ENCODE peak calls at places on chromosome 3, in eight cellular contexts. J is NCI-H774; M is hippocampal formation; Z is activated T-helper 1 cell treated with anti-CD3 and anti-CD28 coated beads, Interleukin-2, amount 50 U/mL, for 16 hours; N is neuronal stem cell; T is stimulated activated CD8-positive, alpha-beta memory T cell treated with anti-CD3 and anti-CD28 coated beads, Interleukin-12 subunit alpha, Interleukin-12 subunit beta, amount 100 ng/mL, for 1 hour; S is astrocyte of the hippocampus; A is CD8-positive, alpha-beta memory T cell. I is an unnamed sample.

GRCh38 chr3:37456270-37456708 is 281.9 kb upstream of the LRRFIP2 start:
- DNase-seq in J (no peak), M (no peak), Z (no peak), N (no peak), T (no peak), S (no peak), A (no peak), I (peak)

GRCh38 chr3:72162649-72163184 is 377.8 kb upstream of the PROK2 start:
- DNase-seq in J (no peak), M (no peak), Z (no peak), N (no peak), T (no peak), S (no peak), A (no peak), I (no peak)

GRCh38 chr3:14853280-14853956 is 34.7 kb downstream of the FGD5 start:
- DNase-seq in J (no peak), M (no peak), Z (no peak), N (no peak), T (no peak), S (no peak), A (no peak), I (no peak)

GRCh38 chr3:194855025-194855391 is 169.3 kb downstream of the FAM43A start:
- DNase-seq in J (no peak), M (no peak), Z (no peak), N (no peak), T (no peak), S (no peak), A (no peak), I (no peak)

GRCh38 chr3:23781871-23782270 is 23.9 kb upstream of the UBE2E1 start:
- DNase-seq in J (no peak), M (no peak), Z (no peak), N (no peak), T (no peak), S (no peak), A (no peak), I (no peak)

GRCh38 chr3:101146946-101147345 is 153.7 kb upstream of the ABI3BP start:
- DNase-seq in J (no peak), M (no peak), Z (no peak), N (no peak), T (no peak), S (no peak), A (no peak), I (no peak)

GRCh38 chr3:149339931-149340309 is 6.5 kb upstream of the TM4SF18 start:
- DNase-seq in J (peak), M (no peak), Z (no peak), N (no peak), T (no peak), S (peak), A (no peak), I (peak)

GRCh38 chr3:44359146-44359751 is 20.7 kb downstream of the TCAIM start:
- DNase-seq in J (no peak), M (no peak), Z (no peak), N (peak), T (no peak), S (no peak), A (no peak), I (no peak)

GRCh38 chr3:179526989-179527391 is 35.7 kb upstream of the ACTL6A start:
- DNase-seq in J (peak), M (peak), Z (no peak), N (peak), T (no peak), S (peak), A (no peak), I (no peak)

GRCh38 chr3:149784064-149784704 is 8.2 kb downstream of the ANKUB1 start:
- DNase-seq in J (no peak), M (no peak), Z (no peak), N (no peak), T (no peak), S (peak), A (no peak), I (no peak)

GRCh38 chr3:72265250-72265649 is 480.3 kb upstream of the PROK2 start:
- DNase-seq in J (no peak), M (no peak), Z (no peak), N (no peak), T (no peak), S (peak), A (no peak), I (no peak)

GRCh38 chr3:123652346-123652984 is 67.6 kb upstream of the HACD2 start:
- DNase-seq in J (no peak), M (peak), Z (no peak), N (peak), T (no peak), S (peak), A (no peak), I (peak)

I was measured in breast epithelium.